ENCODE peak calls at places on chromosomes 3 and 15, in eight cellular contexts. Y, S, F, Z, M, L, A and N are unnamed samples. For H3K9me3 and H3K4me1, the result is how much of the 10 kb centered on the place peaks cover.

GRCh38 chr15:80563372-80563997 is 131.6 kb upstream of the ABHD17C start:
- DNase-seq in L (no peak), F (no peak), A (no peak), Y (peak), M (no peak), Z (no peak), S (no peak), N (no peak)

GRCh38 chr3:66390013-66390412 is 110.8 kb downstream of the LRIG1 start:
- DNase-seq in S (no peak), M (no peak), Y (no peak), L (peak), A (peak), Z (no peak), F (no peak), N (no peak)

GRCh38 chr15:59687831-59688230 is 1.3 kb downstream of the BNIP2 start:
- DNase-seq in Z (no peak), A (peak), Y (no peak), S (no peak), L (peak), M (no peak), F (no peak), N (peak)

GRCh38 chr3:134463676-134464611 is 21.8 kb downstream of the ANAPC13 start:
- DNase-seq in F (peak), M (peak), Z (no peak), Y (peak), A (no peak), L (no peak), S (no peak), N (no peak)

GRCh38 chr3:183301937-183302580 is 49.0 kb downstream of the B3GNT5 start:
- DNase-seq in Y (no peak), F (no peak), A (no peak), S (no peak), L (no peak), M (peak), Z (no peak), N (no peak)

GRCh38 chr15:75869446-75869845 is 26.2 kb downstream of the UBE2Q2 start:
- DNase-seq in Y (no peak), S (no peak), Z (no peak), A (no peak), M (no peak), L (no peak), F (no peak), N (no peak)

GRCh38 chr3:98460220-98460619 is 2.8 kb upstream of the OR5K1 start:
- DNase-seq in L (no peak), S (no peak), Y (no peak), M (no peak), F (no peak), A (no peak), Z (no peak), N (no peak)

GRCh38 chr15:58467722-58468436 is 36.1 kb downstream of the LIPC start:
- DNase-seq in S (no peak), M (no peak), L (no peak), Z (peak), Y (no peak), F (no peak), A (no peak), N (no peak)

GRCh38 chr15:95698971-95699370 is 631.5 kb upstream of the NR2F2 start:
- DNase-seq in L (no peak), F (no peak), Z (no peak), M (no peak), S (no peak), A (no peak), Y (no peak), N (no peak)

GRCh38 chr3:11307830-11308432 is 35.7 kb downstream of the ATG7 start:
- DNase-seq in L (no peak), S (no peak), A (no peak), Z (no peak), Y (no peak), M (no peak), F (no peak), N (no peak)

GRCh38 chr15:37079726-37080125 is 20.6 kb downstream of the MEIS2 start:
- DNase-seq in S (no peak), M (no peak), A (no peak), Y (no peak), Z (no peak), F (no peak), L (no peak), N (no peak)

GRCh38 chr3:47469616-47470015 is 6.1 kb downstream of the SCAP start:
- DNase-seq in Z (no peak), S (no peak), F (no peak), Y (no peak), L (no peak), M (no peak), A (no peak), N (no peak)

DNA sequence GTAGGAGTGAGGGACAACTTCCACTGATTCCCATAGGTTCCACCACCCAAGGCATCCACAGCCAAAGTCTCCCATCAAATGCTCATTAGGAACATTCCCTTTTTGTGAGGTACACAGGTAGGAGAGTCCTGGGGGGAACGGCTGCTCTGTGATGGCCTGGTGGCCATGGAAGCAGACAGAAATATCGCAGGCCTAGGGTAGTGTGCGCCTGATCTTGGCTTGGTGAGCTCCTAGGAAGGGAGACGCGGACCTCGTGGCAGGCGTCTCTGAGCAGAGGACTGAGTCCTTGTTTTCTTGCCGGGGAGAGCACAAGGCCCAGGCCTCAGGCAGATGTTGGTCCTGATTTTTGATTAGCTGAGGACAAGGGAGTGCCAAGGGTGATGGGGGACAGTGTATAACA is 99.5 kb downstream of the SNRPN start:
- DNase-seq in S (no peak), Z (no peak), L (no peak), M (no peak), F (no peak), A (no peak), Y (peak), N (no peak)
- H3K9me3 ChIP-seq in S (under half), Z (under half), L (half or more), M (half or more), F (half or more), A (under half), Y (half or more), N (half or more)

DNA sequence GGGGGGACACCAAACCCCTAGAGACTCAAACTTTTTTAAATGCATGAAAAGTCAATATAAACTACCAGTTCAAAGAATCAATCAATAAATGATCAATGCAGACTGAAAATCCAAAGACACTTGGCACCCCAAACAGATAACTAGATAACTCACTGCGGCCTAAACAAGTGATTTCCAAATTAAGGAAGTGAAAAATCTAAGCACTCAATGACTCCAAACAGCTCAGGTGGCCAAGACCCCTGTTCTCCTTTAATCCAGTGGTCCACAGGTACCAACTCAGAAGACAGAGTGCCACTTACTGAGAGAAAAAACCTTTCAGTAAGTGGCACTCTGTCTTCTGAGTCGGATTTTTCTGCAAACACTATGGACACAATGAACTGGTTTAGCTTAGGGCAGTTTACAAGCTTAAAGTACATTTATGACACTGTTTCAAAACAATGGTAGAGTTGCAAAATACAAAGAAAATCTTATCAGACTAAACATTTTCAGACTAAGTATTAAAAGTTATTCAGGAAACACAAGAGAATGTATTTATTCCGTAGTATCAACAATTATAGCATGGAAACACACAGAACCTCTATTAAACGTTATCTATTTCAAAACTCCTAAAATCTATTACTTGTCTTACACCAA is 4.7 kb downstream of the DLG1 start:
- DNase-seq in F (no peak), A (peak), L (no peak), Y (no peak), Z (no peak), S (no peak), M (no peak), N (no peak)
- H3K4me1 ChIP-seq in F (half or more), A (under half), L (under half), Y (under half), Z (under half), S (under half), M (under half), N (under half)

GRCh38 chr3:23099677-23100076 is 103.5 kb upstream of the UBE2E2 start:
- DNase-seq in M (no peak), Y (no peak), S (no peak), L (no peak), Z (no peak), F (no peak), A (no peak), N (no peak)

GRCh38 chr3:23096041-23096440 is 107.1 kb upstream of the UBE2E2 start:
- DNase-seq in A (no peak), Y (no peak), Z (no peak), S (no peak), M (no peak), L (no peak), F (no peak), N (no peak)

GRCh38 chr3:23094412-23094811 is 108.7 kb upstream of the UBE2E2 start:
- DNase-seq in S (no peak), A (no peak), L (no peak), F (no peak), Y (no peak), M (no peak), Z (no peak), N (no peak)

GRCh38 chr3:23099021-23099420 is 104.1 kb upstream of the UBE2E2 start:
- DNase-seq in M (no peak), A (no peak), S (no peak), F (no peak), Y (no peak), L (no peak), Z (no peak), N (no peak)

DNA sequence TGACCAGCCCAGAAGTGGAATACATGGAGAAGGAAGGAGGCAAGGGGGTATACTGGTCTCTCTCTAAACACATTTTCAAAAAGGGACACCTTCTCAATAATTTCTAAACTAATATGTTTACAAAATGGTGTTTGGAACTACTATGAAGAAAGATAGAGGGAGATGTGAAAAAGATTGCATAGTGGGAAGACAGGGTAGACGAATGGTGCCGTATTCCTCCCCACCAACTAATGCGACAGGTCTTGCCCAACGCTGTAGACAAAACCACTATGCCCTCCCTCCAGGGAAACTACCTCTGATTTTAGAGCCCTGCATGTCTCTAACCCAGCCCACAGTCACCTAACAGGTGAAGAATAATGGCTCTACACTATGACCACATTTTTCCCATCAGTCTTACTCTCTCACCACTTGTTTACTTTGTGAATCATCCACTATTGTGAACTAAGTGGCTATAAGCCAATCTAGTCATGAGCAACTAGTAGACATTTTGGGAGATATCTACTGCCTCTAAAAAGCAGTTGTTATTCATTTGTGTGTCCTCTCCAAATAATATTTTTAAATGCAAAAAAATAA is 108.2 kb upstream of the UBE2E2 start:
- DNase-seq in F (no peak), L (no peak), Y (no peak), S (no peak), Z (peak), A (no peak), M (peak), N (no peak)
- H3K9me3 ChIP-seq in F (under half), L (under half), Y (under half), S (under half), Z (under half), A (under half), M (under half), N (under half)

DNA sequence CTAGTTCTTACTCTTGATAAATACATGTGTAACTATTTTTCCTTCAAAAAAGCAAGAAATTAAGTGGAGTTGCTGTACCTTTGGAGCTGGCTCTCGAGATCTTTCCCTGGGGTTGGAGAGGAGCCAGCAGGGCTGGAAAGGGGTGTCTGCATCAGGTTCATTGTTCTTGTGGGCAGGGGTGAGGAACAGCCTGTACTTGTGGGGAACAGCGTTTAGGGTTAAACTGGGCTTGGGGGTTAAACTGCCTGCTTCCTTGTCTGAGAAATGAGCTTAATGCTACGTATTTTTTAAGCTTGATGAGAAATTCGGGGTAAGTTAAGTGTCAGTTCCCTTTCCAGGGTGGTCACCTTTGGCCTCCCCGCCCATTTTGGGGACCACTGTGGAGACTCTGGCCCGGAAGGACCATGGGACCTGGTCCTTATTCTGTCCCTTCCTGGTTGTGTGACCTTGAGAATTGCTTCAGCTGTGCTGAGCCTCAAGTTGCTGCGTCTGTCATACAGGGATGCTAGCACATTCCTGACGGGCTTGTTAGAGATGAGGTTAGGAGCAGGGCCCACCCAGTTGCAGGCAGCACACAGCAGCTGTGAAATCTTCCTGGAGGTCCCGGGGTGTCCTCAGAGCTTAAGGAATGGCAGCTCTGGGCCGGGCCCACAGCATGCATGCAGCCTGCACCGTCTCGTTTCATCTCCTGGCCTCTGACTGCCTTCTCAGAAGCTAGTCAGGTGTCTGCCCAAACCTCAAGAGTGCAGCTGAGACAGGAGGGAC is 11.6 kb downstream of the H1-8 start:
- DNase-seq in F (no peak), Y (no peak), L (no peak), S (peak), Z (no peak), A (peak), M (no peak), N (no peak)
- H3K4me1 ChIP-seq in F (half or more), Y (under half), L (under half), S (half or more), Z (under half), A (under half), M (under half), N (under half)